ENCODE peak calls at places on chromosomes 5 and 9, in nine cellular contexts. Q, U, T, Y, X, K, F, Z and P are unnamed samples.

GRCh38 chr5:64166201-64166959 is 737 bp downstream of the RNF180 start:
- DNase-seq in Q (peak), U (no peak), T (no peak), Y (no peak), X (no peak), K (peak), F (no peak), Z (no peak), P (no peak)

GRCh38 chr5:14663734-14664269 is 716 bp upstream of the OTULIN start:
- DNase-seq in Q (peak), U (no peak), T (no peak), Y (no peak), X (no peak), K (peak), F (no peak), Z (no peak), P (no peak)

GRCh38 chr5:53631251-53631650 is 70.8 kb downstream of the NDUFS4 start:
- DNase-seq in Q (no peak), U (no peak), T (no peak), Y (no peak), X (no peak), K (no peak), F (no peak), Z (no peak), P (no peak)

GRCh38 chr5:115068239-115069086 is 101.2 kb downstream of the TRIM36 start:
- DNase-seq in Q (peak), U (no peak), T (no peak), Y (no peak), X (no peak), K (no peak), F (no peak), Z (peak), P (no peak)

GRCh38 chr5:123754903-123755302 is 242.9 kb downstream of the CSNK1G3 start:
- DNase-seq in Q (peak), U (no peak), T (no peak), Y (no peak), X (no peak), K (no peak), F (no peak), Z (no peak), P (no peak)

GRCh38 chr9:16543225-16543624 is 327.2 kb downstream of the BNC2 start:
- DNase-seq in Q (no peak), U (no peak), T (no peak), Y (no peak), X (no peak), K (no peak), F (no peak), Z (no peak), P (no peak)

GRCh38 chr5:173187054-173187743 is 42.9 kb downstream of the BNIP1 start:
- DNase-seq in Q (no peak), U (no peak), T (no peak), Y (no peak), X (peak), K (no peak), F (peak), Z (peak), P (no peak)

GRCh38 chr5:127586371-127586770 is 62.5 kb upstream of the CTXN3 start:
- DNase-seq in Q (peak), U (no peak), T (no peak), Y (no peak), X (no peak), K (no peak), F (no peak), Z (peak), P (no peak)

GRCh38 chr5:65359569-65359968 is 122.2 kb downstream of the ADAMTS6 start:
- DNase-seq in Q (no peak), U (no peak), T (no peak), Y (no peak), X (no peak), K (no peak), F (no peak), Z (no peak), P (no peak)

GRCh38 chr5:65035212-65036206 is 266.8 kb downstream of the CWC27 start:
- DNase-seq in Q (peak), U (peak), T (peak), Y (peak), X (peak), K (peak), F (peak), Z (peak), P (peak)

GRCh38 chr5:15013654-15014463 is 142.3 kb upstream of the ANKH start:
- DNase-seq in Q (peak), U (no peak), T (no peak), Y (no peak), X (no peak), K (no peak), F (no peak), Z (peak), P (no peak)

GRCh38 chr9:20620658-20621552 is 1.4 kb downstream of the MLLT3 start:
- DNase-seq in Q (peak), U (peak), T (peak), Y (peak), X (peak), K (peak), F (peak), Z (no peak), P (no peak)

GRCh38 chr5:61139094-61139873 is 23.0 kb downstream of the SMIM15 start:
- DNase-seq in Q (peak), U (no peak), T (no peak), Y (no peak), X (peak), K (no peak), F (peak), Z (no peak), P (no peak)

GRCh38 chr5:116626272-116626723 is 51.7 kb upstream of the SEMA6A start:
- DNase-seq in Q (peak), U (no peak), T (peak), Y (peak), X (no peak), K (peak), F (no peak), Z (no peak), P (peak)

GRCh38 chr9:29456940-29457339 is 1883.7 kb upstream of the C9orf72 start:
- DNase-seq in Q (peak), U (no peak), T (no peak), Y (no peak), X (no peak), K (no peak), F (no peak), Z (no peak), P (no peak)

GRCh38 chr9:129897263-129897662 is 62.0 kb downstream of the USP20 start:
- DNase-seq in Q (no peak), U (no peak), T (no peak), Y (no peak), X (no peak), K (no peak), F (no peak), Z (no peak), P (no peak)

GRCh38 chr9:112846528-112847488 is 43.9 kb downstream of the SLC46A2 start:
- DNase-seq in Q (peak), U (no peak), T (no peak), Y (no peak), X (no peak), K (no peak), F (peak), Z (no peak), P (no peak)

GRCh38 chr9:38296853-38297252 is 95.6 kb upstream of the ALDH1B1 start:
- DNase-seq in Q (no peak), U (no peak), T (no peak), Y (no peak), X (no peak), K (no peak), F (no peak), Z (no peak), P (no peak)

GRCh38 chr9:115146581-115147021 is 28.6 kb upstream of the TNC start:
- DNase-seq in Q (peak), U (no peak), T (no peak), Y (no peak), X (no peak), K (no peak), F (no peak), Z (no peak), P (no peak)

GRCh38 chr5:160556886-160557285 is 135.2 kb downstream of the PTTG1 start:
- DNase-seq in Q (no peak), U (no peak), T (no peak), Y (no peak), X (no peak), K (no peak), F (no peak), Z (no peak), P (no peak)

GRCh38 chr9:12891588-12891987 is 116.8 kb downstream of the LURAP1L start:
- DNase-seq in Q (no peak), U (no peak), T (no peak), Y (no peak), X (no peak), K (no peak), F (no peak), Z (no peak), P (no peak)

GRCh38 chr9:133700861-133701320 is 37.3 kb downstream of the SARDH start:
- DNase-seq in Q (peak), U (peak), T (peak), Y (no peak), X (no peak), K (peak), F (no peak), Z (no peak), P (no peak)

GRCh38 chr5:157596449-157596848 is 20.9 kb upstream of the ADAM19 start:
- DNase-seq in Q (no peak), U (no peak), T (no peak), Y (no peak), X (no peak), K (no peak), F (no peak), Z (no peak), P (no peak)

GRCh38 chr5:103499236-103499635 is 63.4 kb downstream of the NUDT12 start:
- DNase-seq in Q (no peak), U (no peak), T (no peak), Y (no peak), X (peak), K (no peak), F (no peak), Z (no peak), P (no peak)

GRCh38 chr5:75009559-75010230 is 42.7 kb downstream of the GCNT4 start:
- DNase-seq in Q (no peak), U (no peak), T (no peak), Y (no peak), X (no peak), K (no peak), F (no peak), Z (no peak), P (no peak)

GRCh38 chr9:136881691-136882108 is 4.6 kb upstream of the TRAF2 start:
- DNase-seq in Q (peak), U (no peak), T (no peak), Y (peak), X (no peak), K (no peak), F (no peak), Z (peak), P (no peak)

GRCh38 chr9:137286980-137287383 is 9.5 kb downstream of the TOR4A start:
- DNase-seq in Q (peak), U (no peak), T (no peak), Y (peak), X (peak), K (no peak), F (peak), Z (peak), P (no peak)

GRCh38 chr5:138038826-138039225 is 5.9 kb upstream of the FAM13B start:
- DNase-seq in Q (peak), U (no peak), T (no peak), Y (no peak), X (no peak), K (no peak), F (no peak), Z (no peak), P (no peak)

GRCh38 chr5:685262-686171 is 7.6 kb downstream of the TPPP start:
- DNase-seq in Q (no peak), U (peak), T (peak), Y (peak), X (peak), K (no peak), F (peak), Z (no peak), P (peak)

GRCh38 chr9:137385061-137385655 is 37.8 kb downstream of the EXD3 start:
- DNase-seq in Q (no peak), U (no peak), T (peak), Y (no peak), X (no peak), K (no peak), F (no peak), Z (no peak), P (no peak)

GRCh38 chr5:120405291-120405864 is 58.7 kb upstream of the PRR16 start:
- DNase-seq in Q (peak), U (no peak), T (no peak), Y (no peak), X (no peak), K (no peak), F (no peak), Z (no peak), P (no peak)

GRCh38 chr5:169695025-169695625 is 58.0 kb downstream of the DOCK2 start:
- DNase-seq in Q (no peak), U (no peak), T (no peak), Y (no peak), X (no peak), K (no peak), F (no peak), Z (no peak), P (no peak)

GRCh38 chr5:81783401-81783800 is 32.5 kb upstream of the SSBP2 start:
- DNase-seq in Q (no peak), U (no peak), T (no peak), Y (no peak), X (no peak), K (no peak), F (no peak), Z (no peak), P (no peak)

GRCh38 chr5:44952376-44952775 is 143.6 kb downstream of the MRPS30 start:
- DNase-seq in Q (peak), U (no peak), T (no peak), Y (no peak), X (no peak), K (no peak), F (peak), Z (peak), P (no peak)

GRCh38 chr9:108486791-108487190 is 369.0 kb downstream of the ACTL7B start:
- DNase-seq in Q (no peak), U (no peak), T (no peak), Y (no peak), X (no peak), K (no peak), F (no peak), Z (no peak), P (no peak)

GRCh38 chr9:128702949-128703615 is 779 bp downstream of the PKN3 start:
- DNase-seq in Q (no peak), U (no peak), T (peak), Y (no peak), X (peak), K (no peak), F (peak), Z (no peak), P (no peak)

GRCh38 chr9:136400038-136400834 is at the start of gene SNAPC4:
- DNase-seq in Q (peak), U (peak), T (peak), Y (peak), X (peak), K (peak), F (peak), Z (peak), P (peak)

GRCh38 chr9:4389755-4390154 is 89.9 kb upstream of the GLIS3 start:
- DNase-seq in Q (no peak), U (no peak), T (no peak), Y (no peak), X (no peak), K (no peak), F (no peak), Z (no peak), P (no peak)

GRCh38 chr9:4389003-4389402 is 89.1 kb upstream of the GLIS3 start:
- DNase-seq in Q (no peak), U (no peak), T (no peak), Y (no peak), X (no peak), K (no peak), F (no peak), Z (no peak), P (no peak)

GRCh38 chr9:4384750-4385149 is 84.9 kb upstream of the GLIS3 start:
- DNase-seq in Q (no peak), U (no peak), T (no peak), Y (no peak), X (no peak), K (no peak), F (no peak), Z (no peak), P (no peak)

GRCh38 chr9:4382722-4383317 is 83.0 kb upstream of the GLIS3 start:
- DNase-seq in Q (peak), U (no peak), T (no peak), Y (no peak), X (no peak), K (no peak), F (peak), Z (no peak), P (no peak)

DNA sequence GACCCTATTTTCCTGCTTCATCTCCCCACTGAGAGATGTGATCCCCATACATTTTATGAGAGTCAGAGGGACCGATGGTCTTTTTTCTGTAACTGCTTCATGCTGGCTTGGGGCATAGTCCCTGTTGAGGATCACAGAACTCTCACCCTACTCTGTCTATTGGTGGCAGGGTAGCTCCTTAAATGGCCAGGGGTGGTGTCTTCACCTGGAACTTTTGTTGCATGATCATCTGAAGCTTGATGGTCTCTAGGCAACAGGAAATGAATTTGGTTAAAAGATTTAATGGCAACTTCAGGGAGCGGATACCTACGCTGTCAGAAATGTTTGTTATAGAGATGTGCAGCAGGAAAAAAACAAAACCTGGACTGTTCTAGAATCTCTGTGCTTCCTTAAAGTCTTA is 87.0 kb upstream of the GLIS3 start:
- DNase-seq in Q (no peak), U (no peak), T (no peak), Y (no peak), X (no peak), K (no peak), F (peak), Z (no peak), P (no peak)
- TF ChIP-seq CTCF in Q (no peak), U (no peak), T (no peak), Y (no peak), X (no peak), K (no peak), F (peak), Z (no peak), P (no peak)

DNA sequence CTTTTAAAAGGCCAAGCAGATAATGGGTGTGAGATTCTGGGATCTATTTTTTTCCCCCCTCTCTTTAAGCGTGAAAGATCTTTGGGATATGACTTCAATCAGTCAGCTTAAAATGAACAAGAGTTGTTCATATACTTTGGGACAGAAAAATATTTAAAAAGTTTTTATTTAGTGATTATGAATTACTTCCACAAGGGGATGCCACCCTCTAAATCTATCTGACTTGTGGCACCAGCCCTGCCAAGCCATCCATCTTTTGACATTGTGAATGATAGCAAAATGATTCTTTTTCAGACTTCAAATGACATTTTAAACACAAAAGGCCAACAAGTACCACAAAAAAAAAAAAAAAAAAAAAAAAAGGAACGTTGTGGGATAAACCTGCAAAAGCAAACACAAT is 111.0 kb upstream of the HMHB1 start:
- DNase-seq in Q (no peak), U (no peak), T (no peak), Y (no peak), X (no peak), K (no peak), F (no peak), Z (no peak), P (no peak)
- TF ChIP-seq CTCF in Q (no peak), U (no peak), T (no peak), Y (no peak), X (no peak), K (no peak), F (peak), Z (no peak), P (no peak)

DNA sequence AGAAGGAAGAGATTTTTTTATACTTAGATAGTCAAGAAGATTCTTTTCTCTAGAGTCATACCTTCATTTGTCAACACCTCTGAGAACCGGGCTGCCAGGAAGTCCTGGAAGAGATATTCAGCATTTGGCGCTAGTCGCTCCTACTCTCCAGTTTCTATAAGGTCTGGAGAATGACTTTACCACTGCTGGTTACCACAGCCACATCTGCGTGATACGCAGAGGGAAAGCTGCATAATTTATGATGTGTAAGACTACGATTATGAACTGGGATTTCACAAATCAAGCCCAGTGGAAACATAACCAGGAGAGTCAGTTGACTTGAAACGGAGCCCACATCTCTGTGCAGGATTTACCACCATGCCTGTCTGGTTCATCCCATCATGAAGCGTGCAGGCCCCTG is 72.7 kb downstream of the FGF1 start:
- DNase-seq in Q (peak), U (no peak), T (no peak), Y (no peak), X (no peak), K (no peak), F (no peak), Z (no peak), P (no peak)
- TF ChIP-seq CTCF in Q (no peak), U (no peak), T (no peak), Y (no peak), X (no peak), K (no peak), F (no peak), Z (no peak), P (no peak)

GRCh38 chr5:58497956-58498942 is 7.0 kb downstream of the GAPT start:
- DNase-seq in Q (peak), U (no peak), T (no peak), Y (peak), X (peak), K (peak), F (peak), Z (peak), P (no peak)
- TF ChIP-seq CTCF in Q (peak), U (no peak), T (peak), Y (peak), X (peak), K (peak), F (peak), Z (peak), P (no peak)

GRCh38 chr5:113034182-113034773 is 57.7 kb downstream of the DCP2 start:
- DNase-seq in Q (peak), U (no peak), T (no peak), Y (no peak), X (no peak), K (no peak), F (peak), Z (no peak), P (no peak)
- TF ChIP-seq CTCF in Q (no peak), U (no peak), T (no peak), Y (no peak), X (no peak), K (no peak), F (no peak), Z (no peak), P (no peak)

DNA sequence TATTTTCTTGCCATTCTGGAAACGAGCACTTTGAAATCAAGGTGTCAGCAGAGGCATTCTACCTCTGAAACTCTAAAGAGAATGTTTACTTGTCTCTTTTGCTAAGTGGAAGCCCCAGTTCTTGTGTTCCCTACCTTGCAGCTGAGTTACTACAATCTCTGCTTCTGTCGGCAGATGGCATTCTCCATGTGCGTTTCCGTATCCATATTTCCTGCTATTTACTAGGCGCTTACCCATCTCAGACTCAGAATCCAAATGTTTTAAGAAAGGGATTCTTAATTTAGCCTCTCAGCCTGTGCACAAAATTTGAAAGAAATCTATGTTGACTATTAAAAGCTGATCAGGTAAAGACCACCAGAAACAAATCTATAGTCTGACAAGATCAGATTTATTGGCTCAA is 221.3 kb upstream of the FTMT start:
- DNase-seq in Q (peak), U (no peak), T (no peak), Y (no peak), X (no peak), K (peak), F (peak), Z (peak), P (no peak)
- TF ChIP-seq CTCF in Q (no peak), U (no peak), T (no peak), Y (no peak), X (peak), K (peak), F (peak), Z (peak), P (no peak)